ENCODE peak calls at places on chromosomes 13 and 19, in six cellular contexts. W, Q, T, O, H and Z are unnamed samples.

GRCh38 chr13:33137726-33138125 is 121.5 kb downstream of the KL start:
- DNase-seq in W (no peak), Q (no peak), T (no peak), O (no peak), H (no peak), Z (no peak)

GRCh38 chr13:40161931-40162330 is 504.5 kb downstream of the FOXO1 start:
- DNase-seq in W (no peak), Q (no peak), T (no peak), O (no peak), H (no peak), Z (no peak)

GRCh38 chr19:19657397-19657783 is 6.1 kb downstream of the ATP13A1 start:
- DNase-seq in W (no peak), Q (no peak), T (no peak), O (no peak), H (no peak), Z (no peak)

GRCh38 chr19:28710278-28710677 is 502.7 kb downstream of the UQCRFS1 start:
- DNase-seq in W (no peak), Q (peak; percentile 79), T (no peak), O (peak; percentile 28), H (no peak), Z (no peak)

GRCh38 chr13:95641291-95641811 is 3.2 kb downstream of the DZIP1 start:
- DNase-seq in W (no peak), Q (peak; percentile 1), T (no peak), O (no peak), H (no peak), Z (no peak)

GRCh38 chr19:5290336-5291262 is 50.0 kb downstream of the PTPRS start:
- DNase-seq in W (no peak), Q (no peak), T (no peak), O (no peak), H (no peak), Z (no peak)

GRCh38 chr13:93963266-93964131 is 516.0 kb downstream of the DCT start:
- DNase-seq in W (no peak), Q (peak; percentile 46), T (no peak), O (no peak), H (no peak), Z (no peak)

GRCh38 chr19:7799640-7800355 is 30.2 kb upstream of the EVI5L start:
- DNase-seq in W (no peak), Q (peak; percentile 67), T (peak; percentile 68), O (peak; percentile 81), H (peak; percentile 78), Z (peak; percentile 92)

GRCh38 chr19:6678690-6679109 is 8.7 kb upstream of the TNFSF14 start:
- DNase-seq in W (no peak), Q (no peak), T (no peak), O (no peak), H (no peak), Z (no peak)

GRCh38 chr19:46269085-46269484 is 27.8 kb upstream of the HIF3A start:
- DNase-seq in W (no peak), Q (no peak), T (no peak), O (no peak), H (no peak), Z (no peak)

GRCh38 chr13:60790620-60791019 is 393.6 kb downstream of the TDRD3 start:
- DNase-seq in W (no peak), Q (no peak), T (no peak), O (no peak), H (peak; percentile 36), Z (no peak)

GRCh38 chr19:17950310-17951150 is 16.4 kb upstream of the KCNN1 start:
- DNase-seq in W (no peak), Q (no peak), T (no peak), O (no peak), H (no peak), Z (no peak)

GRCh38 chr13:87089391-87089790 is 581.8 kb upstream of the SLITRK5 start:
- DNase-seq in W (no peak), Q (no peak), T (no peak), O (no peak), H (no peak), Z (no peak)

GRCh38 chr13:51612867-51613266 is 28.6 kb downstream of the WDFY2 start:
- DNase-seq in W (no peak), Q (no peak), T (no peak), O (no peak), H (no peak), Z (no peak)

GRCh38 chr13:29162638-29163037 is 342.5 kb downstream of the MTUS2 start:
- DNase-seq in W (no peak), Q (peak; percentile 30), T (no peak), O (no peak), H (no peak), Z (no peak)

GRCh38 chr19:33388231-33388816 is 14.8 kb downstream of the CEBPG start:
- DNase-seq in W (no peak), Q (no peak), T (no peak), O (no peak), H (no peak), Z (no peak)

GRCh38 chr13:52454825-52455676 is at the start of gene CKAP2:
- DNase-seq in W (peak; percentile 97), Q (peak; percentile 92), T (peak; percentile 92), O (peak; percentile 89), H (peak; percentile 97), Z (peak; percentile 94)

GRCh38 chr13:24119593-24120508 is 40.7 kb upstream of the SPATA13 start:
- DNase-seq in W (no peak), Q (no peak), T (no peak), O (no peak), H (peak; percentile 43), Z (no peak)

GRCh38 chr13:64723735-64724134 is 2506.4 kb downstream of the PCDH9 start:
- DNase-seq in W (no peak), Q (peak; percentile 90), T (no peak), O (no peak), H (peak; percentile 12), Z (no peak)

GRCh38 chr19:33470686-33471085 is 50.9 kb downstream of the PEPD start:
- DNase-seq in W (peak; percentile 50), Q (no peak), T (no peak), O (no peak), H (no peak), Z (peak; percentile 28)

GRCh38 chr13:32178763-32179162 is 136.4 kb downstream of the ZAR1L start:
- DNase-seq in W (no peak), Q (no peak), T (no peak), O (no peak), H (no peak), Z (no peak)

GRCh38 chr19:19817357-19817756 is 4.2 kb downstream of the ZNF506 start:
- DNase-seq in W (no peak), Q (no peak), T (no peak), O (no peak), H (no peak), Z (no peak)

GRCh38 chr13:48221301-48222190 is 11.5 kb upstream of the ITM2B start:
- DNase-seq in W (no peak), Q (no peak), T (no peak), O (peak; percentile 52), H (no peak), Z (peak; percentile 56)

GRCh38 chr13:107351305-107351704 is 783.4 kb upstream of the ARGLU1 start:
- DNase-seq in W (no peak), Q (no peak), T (no peak), O (no peak), H (no peak), Z (no peak)

GRCh38 chr13:110807546-110807945 is 94.0 kb downstream of the ING1 start:
- DNase-seq in W (no peak), Q (no peak), T (no peak), O (no peak), H (no peak), Z (no peak)

GRCh38 chr19:18809149-18809978 is 18.3 kb upstream of the COMP start:
- DNase-seq in W (peak; percentile 88), Q (no peak), T (peak; percentile 23), O (peak; percentile 81), H (peak; percentile 68), Z (peak; percentile 87)

GRCh38 chr13:108176685-108177274 is 38.6 kb downstream of the LIG4 start:
- DNase-seq in W (no peak), Q (peak; percentile 25), T (peak; percentile 45), O (peak; percentile 34), H (no peak), Z (no peak)

GRCh38 chr19:4310247-4311121 is 6.1 kb downstream of the FSD1 start:
- DNase-seq in W (no peak), Q (peak; percentile 54), T (no peak), O (no peak), H (peak; percentile 74), Z (no peak)

GRCh38 chr19:1248454-1249297 is at the start of gene MIDN:
- DNase-seq in W (no peak), Q (peak; percentile 88), T (peak; percentile 87), O (peak; percentile 66), H (peak; percentile 91), Z (peak; percentile 96)
- TF ChIP-seq POLR2A in W (peak; percentile 42), Q (peak; percentile 93), T (peak; percentile 97), O (peak; percentile 87), H (peak; percentile 97), Z (no peak)

DNA sequence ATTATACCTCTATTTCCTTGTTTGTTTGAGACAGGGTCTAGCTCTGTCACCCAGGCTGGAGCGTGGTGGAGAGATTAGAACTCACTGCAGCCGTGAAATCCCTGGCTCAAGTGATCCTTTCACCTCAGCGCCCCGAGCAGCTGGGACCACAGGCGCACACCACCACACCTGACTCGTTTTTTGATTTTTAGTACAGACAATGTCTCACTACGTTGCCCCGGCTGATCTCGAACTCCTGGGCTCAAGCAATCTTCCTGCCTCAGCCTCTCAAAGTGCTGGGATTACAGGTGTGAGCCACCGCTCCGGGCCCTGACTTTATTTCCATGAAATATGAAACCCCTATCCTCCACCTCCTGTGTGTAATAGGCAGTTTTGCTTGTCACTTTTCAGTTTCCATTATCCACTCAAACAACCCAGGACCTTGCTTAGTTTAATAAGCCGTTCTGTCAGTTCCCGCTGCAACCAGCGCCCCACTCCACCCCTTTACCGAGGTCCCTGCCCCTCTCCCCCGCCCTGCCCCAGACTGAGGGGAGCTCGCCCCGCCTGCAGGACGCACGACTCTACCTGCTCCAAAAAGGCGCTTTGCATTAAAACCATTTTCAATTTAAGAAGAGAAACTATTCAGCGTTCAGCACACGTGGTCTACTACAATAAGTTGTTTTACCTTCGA is 16.9 kb downstream of the ZNF816 start:
- DNase-seq in W (peak; percentile 57), Q (no peak), T (no peak), O (no peak), H (no peak), Z (peak; percentile 65)
- H3K4me3 ChIP-seq in W (no peak overlapping the region), Q (no peak overlapping the region), T (no peak overlapping the region), O (no peak overlapping the region), H (no peak overlapping the region), Z (no peak overlapping the region)

GRCh38 chr13:43019811-43020210 is 3.6 kb upstream of the DNAJC15 start:
- DNase-seq in W (no peak), Q (no peak), T (no peak), O (no peak), H (no peak), Z (no peak)

GRCh38 chr13:43026262-43026661 is 2.9 kb downstream of the DNAJC15 start:
- DNase-seq in W (no peak), Q (no peak), T (no peak), O (no peak), H (no peak), Z (no peak)

GRCh38 chr13:43020794-43021193 is 2.6 kb upstream of the DNAJC15 start:
- DNase-seq in W (no peak), Q (no peak), T (no peak), O (no peak), H (no peak), Z (no peak)

GRCh38 chr13:43021926-43022670 is 1.3 kb upstream of the DNAJC15 start:
- DNase-seq in W (no peak), Q (no peak), T (no peak), O (no peak), H (no peak), Z (no peak)

GRCh38 chr13:43023244-43023931 is at the start of gene DNAJC15:
- DNase-seq in W (peak; percentile 88), Q (no peak), T (peak; percentile 80), O (peak; percentile 88), H (peak; percentile 85), Z (peak; percentile 85)
- TF ChIP-seq CTCF in W (no peak), Q (no peak), T (no peak), O (no peak), H (no peak), Z (no peak)

GRCh38 chr19:48634424-48635262 is 2.5 kb downstream of the DBP start:
- DNase-seq in W (peak; percentile 99), Q (peak; percentile 99), T (peak; percentile 98), O (peak; percentile 97), H (peak; percentile 100), Z (peak; percentile 96)
- TF ChIP-seq POLR2A in W (no peak), Q (peak; percentile 67), T (peak; percentile 90), O (peak; percentile 78), H (peak; percentile 91), Z (no peak)